ENCODE peak calls at places on chromosomes 5 and 9, in four cellular contexts. Z, A, X and L are unnamed samples.

GRCh38 chr5:179762079-179762780 is 29.6 kb downstream of the MAML1 start:
- DNase-seq in Z (peak), A (peak), X (no peak), L (peak)

GRCh38 chr5:53917095-53917494 is 356.7 kb downstream of the NDUFS4 start:
- DNase-seq in Z (no peak), A (no peak), X (no peak), L (no peak)

GRCh38 chr5:1177826-1178528 is 23.4 kb upstream of the SLC6A19 start:
- DNase-seq in Z (no peak), A (no peak), X (no peak), L (no peak)

GRCh38 chr9:30058463-30058862 is 2326.0 kb upstream of the ACO1 start:
- DNase-seq in Z (no peak), A (peak), X (no peak), L (no peak)

GRCh38 chr5:125198270-125198974 is 452.0 kb upstream of the ZNF608 start:
- DNase-seq in Z (no peak), A (peak), X (no peak), L (peak)

GRCh38 chr5:106121972-106122605 is 1548.6 kb downstream of the EFNA5 start:
- DNase-seq in Z (no peak), A (peak), X (no peak), L (no peak)

GRCh38 chr5:170312666-170313065 is 15.1 kb upstream of the LCP2 start:
- DNase-seq in Z (no peak), A (no peak), X (no peak), L (no peak)

GRCh38 chr9:99050292-99050911 is 54.5 kb upstream of the TGFBR1 start:
- DNase-seq in Z (peak), A (no peak), X (no peak), L (no peak)

GRCh38 chr5:39399135-39400036 is 25.4 kb downstream of the DAB2 start:
- DNase-seq in Z (peak), A (no peak), X (no peak), L (no peak)
- TF ChIP-seq POLR2AphosphoS5 in Z (no peak), A (peak), X (no peak), L (peak)

DNA sequence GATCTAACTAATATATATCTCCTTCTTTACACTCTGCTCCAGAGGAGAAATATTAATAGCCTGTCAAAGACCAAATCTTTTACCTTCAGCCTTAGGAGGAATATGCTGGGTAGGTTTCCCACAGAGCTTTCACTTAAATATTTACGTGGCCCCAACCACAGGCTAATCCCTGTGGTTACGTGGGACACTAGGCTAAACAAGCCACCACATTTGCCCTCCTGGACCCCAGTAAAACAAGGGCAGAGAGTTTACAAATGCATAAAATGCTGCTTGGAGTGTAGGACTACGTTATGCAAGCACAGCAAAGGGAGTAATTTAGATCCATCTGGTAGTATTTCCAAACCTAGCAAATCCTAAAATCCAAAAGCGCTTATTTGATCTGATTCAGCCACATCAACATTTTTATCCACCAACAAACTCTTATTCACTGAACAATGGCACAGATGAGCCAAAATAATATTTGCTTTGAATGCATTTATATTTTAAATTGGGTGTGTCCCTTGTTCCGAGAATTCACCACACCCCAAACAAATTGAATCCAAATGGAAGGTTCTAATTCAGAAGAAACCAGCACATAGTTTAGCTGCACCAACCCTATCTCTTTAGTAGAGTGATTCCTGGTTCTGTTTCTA is 179.1 kb downstream of the TSSK1B start:
- DNase-seq in Z (no peak), A (no peak), X (no peak), L (no peak)
- TF ChIP-seq POLR2AphosphoS5 in Z (no peak), A (no peak), X (no peak), L (no peak)

DNA sequence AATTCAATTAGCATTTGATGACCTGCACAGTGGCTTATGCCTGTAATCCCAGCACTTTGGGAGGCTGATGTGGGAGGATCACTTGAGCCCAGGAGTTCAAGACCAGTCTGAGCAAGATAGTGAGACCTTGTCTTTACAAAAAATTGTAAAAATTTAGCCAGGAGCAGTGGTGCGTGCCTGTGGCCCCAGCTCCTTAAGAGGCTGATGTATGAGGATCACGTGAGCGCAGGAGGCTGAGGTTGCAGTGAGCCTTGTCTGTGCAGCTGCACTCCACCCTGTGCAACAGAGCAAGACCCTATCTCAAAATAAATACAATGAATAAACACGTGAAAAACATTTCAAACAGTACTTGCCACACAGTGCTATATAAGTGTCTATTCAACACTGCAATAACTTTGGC is 4.2 kb downstream of the ABCA1 start:
- DNase-seq in Z (no peak), A (no peak), X (no peak), L (no peak)
- TF ChIP-seq POLR2AphosphoS5 in Z (no peak), A (no peak), X (no peak), L (no peak)

DNA sequence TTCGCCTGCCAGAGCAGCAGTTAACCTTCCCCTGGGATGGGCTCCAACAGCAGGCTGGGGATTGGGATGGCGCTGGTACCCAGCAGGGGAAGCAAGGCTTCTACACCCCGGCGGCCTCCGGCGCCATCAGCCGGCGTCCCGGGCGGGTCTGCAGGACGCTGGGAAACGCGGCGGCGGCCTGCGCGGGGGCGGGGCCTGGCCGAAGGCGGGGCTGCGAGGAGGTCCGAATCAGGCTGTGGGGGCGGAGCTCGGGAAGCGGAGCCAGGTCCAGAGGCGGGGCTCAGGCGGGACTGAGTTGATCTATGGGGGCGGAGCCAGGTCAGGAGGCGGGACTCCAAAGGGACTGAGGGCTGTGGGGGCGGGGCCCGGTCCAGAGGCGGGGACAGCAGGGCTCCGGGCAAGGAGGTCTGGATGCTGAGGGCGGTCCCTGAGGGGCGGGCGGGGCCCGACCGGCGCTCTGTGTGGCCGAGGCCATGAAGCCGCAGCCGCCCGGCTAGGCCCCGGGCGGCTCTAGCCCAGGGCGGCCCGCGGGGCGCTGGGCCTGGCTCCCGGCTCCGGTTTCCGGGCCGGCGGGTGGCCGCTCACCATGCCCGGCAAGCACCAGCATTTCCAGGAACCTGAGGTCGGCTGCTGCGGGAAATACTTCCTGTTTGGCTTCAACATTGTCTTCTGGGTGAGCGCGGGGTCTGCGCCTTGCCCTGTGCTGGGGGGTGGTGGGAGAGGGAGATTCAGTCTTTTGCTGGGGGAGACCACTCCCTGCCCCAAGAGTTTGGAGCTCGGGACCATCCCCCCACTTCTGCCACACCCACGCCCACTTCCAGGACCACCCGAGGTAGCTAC is at the start of gene TSPAN17:
- DNase-seq in Z (peak), A (peak), X (peak), L (peak)
- TF ChIP-seq POLR2AphosphoS5 in Z (peak), A (peak), X (peak), L (peak)

DNA sequence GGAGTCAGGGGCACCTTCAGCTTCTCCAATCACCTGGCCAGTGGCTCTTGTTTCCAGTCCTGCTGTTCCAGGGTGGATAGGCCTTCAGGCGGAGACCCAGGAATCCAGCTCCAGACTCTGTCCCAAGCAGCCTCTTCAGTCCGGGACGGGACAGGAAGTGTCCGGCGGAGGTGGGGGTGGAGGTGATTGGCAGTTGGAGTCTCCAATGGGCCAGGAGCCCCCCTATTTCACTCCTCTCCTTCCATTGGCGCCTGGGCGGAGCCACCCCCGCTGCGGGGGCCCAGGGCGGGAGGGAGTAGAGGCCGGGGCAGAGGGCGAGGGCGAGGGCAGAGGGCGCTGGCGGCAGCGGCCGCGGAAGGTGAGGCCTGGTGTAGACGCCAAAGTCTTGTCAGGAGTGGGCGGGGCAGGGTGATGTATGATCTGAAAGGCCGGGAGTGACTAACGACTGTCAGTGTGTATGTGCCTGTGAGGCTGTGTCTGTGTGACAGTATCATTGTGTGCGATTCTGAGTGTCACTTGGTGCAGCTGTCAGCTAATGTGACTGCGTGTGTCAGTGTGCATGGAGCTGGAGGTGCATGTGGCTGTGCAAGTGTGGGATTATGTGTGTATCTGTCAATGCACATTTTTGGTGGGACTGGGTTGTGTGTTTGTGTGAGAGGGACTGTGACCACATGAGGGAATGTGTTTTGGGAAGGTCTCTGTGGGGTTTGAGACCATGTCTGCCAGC is at the start of gene IL11RA:
- DNase-seq in Z (peak), A (no peak), X (peak), L (peak)
- TF ChIP-seq POLR2AphosphoS5 in Z (peak), A (no peak), X (no peak), L (peak)